ENCODE peak calls at places on chromosomes 2 and 18, in nine cellular contexts. S is ACHN; K is stimulated activated naive CD8-positive, alpha-beta T cell treated with anti-CD3 and anti-CD28 coated beads, Interleukin-15, amount 100 ng/mL, for 72 hours; L is HT1080; C is NCI-H226; B is D341Med; D is GM04504; A is iPS-NIHi11; X is activated effector memory CD4-positive, alpha-beta T cell treated with Interleukin-2 at 50 U/mL for 16 hours. J is an unnamed sample.
A peak's percentile ranks its signal among the peaks of the same experiment; 100 is the strongest.

GRCh38 chr2:121429927-121430511 is 100.7 kb upstream of the RNU4ATAC start:
- DNase-seq in D (no peak), B (no peak), L (no peak), X (no peak), C (no peak), A (no peak), K (no peak), S (no peak), J (no peak)

GRCh38 chr2:61272421-61273070 is 110.6 kb downstream of the C2orf74 start:
- DNase-seq in A (no peak), K (no peak), D (no peak), S (no peak), X (no peak), C (no peak), B (no peak), L (no peak), J (no peak)

GRCh38 chr18:3177902-3178687 is 41.7 kb downstream of the MYOM1 start:
- DNase-seq in B (no peak), S (no peak), A (no peak), L (no peak), C (no peak), X (no peak), K (no peak), D (peak; percentile 17), J (no peak)

GRCh38 chr2:86747708-86748627 is 27.9 kb downstream of the RMND5A start:
- DNase-seq in A (peak; percentile 40), K (peak; percentile 69), C (peak; percentile 26), D (peak; percentile 76), B (no peak), X (no peak), S (peak; percentile 26), L (peak; percentile 43), J (peak; percentile 22)

GRCh38 chr2:49210191-49210590 is 55.9 kb upstream of the FSHR start:
- DNase-seq in D (no peak), K (no peak), A (peak; percentile 54), L (no peak), C (no peak), S (no peak), B (no peak), X (no peak), J (no peak)

GRCh38 chr2:222290691-222291484 is 7.9 kb downstream of the PAX3 start:
- DNase-seq in S (no peak), C (no peak), B (peak; percentile 56), A (peak; percentile 79), D (peak; percentile 76), L (peak; percentile 41), K (no peak), X (no peak), J (no peak)

GRCh38 chr2:72146357-72147302 is 1.0 kb downstream of the CYP26B1 start:
- DNase-seq in C (no peak), L (no peak), A (no peak), B (peak; percentile 27), S (no peak), K (no peak), X (no peak), D (no peak), J (no peak)

GRCh38 chr2:133338224-133338623 is 230.0 kb downstream of the NCKAP5 start:
- DNase-seq in K (no peak), D (no peak), L (no peak), X (no peak), A (no peak), S (no peak), B (no peak), C (no peak), J (no peak)

GRCh38 chr2:26805241-26805676 is 19.4 kb downstream of the CENPA start:
- DNase-seq in B (no peak), A (no peak), K (no peak), S (peak; percentile 75), C (peak; percentile 94), D (peak; percentile 79), X (no peak), L (peak; percentile 95), J (no peak)

GRCh38 chr2:240346753-240347372 is 88.6 kb upstream of the GPC1 start:
- DNase-seq in D (no peak), A (no peak), X (no peak), S (no peak), K (no peak), B (no peak), C (no peak), L (no peak), J (no peak)

GRCh38 chr2:190344275-190344827 is 962 bp downstream of the INPP1 start:
- DNase-seq in D (no peak), K (no peak), S (peak; percentile 37), X (no peak), L (peak; percentile 54), C (no peak), A (peak; percentile 60), B (no peak), J (peak; percentile 58)

GRCh38 chr2:30358822-30359221 is 88.2 kb upstream of the LCLAT1 start:
- DNase-seq in B (no peak), S (no peak), A (no peak), K (no peak), D (no peak), X (no peak), C (no peak), L (no peak), J (no peak)

GRCh38 chr2:62407838-62408589 is 98.0 kb downstream of the TMEM17 start:
- DNase-seq in K (no peak), S (no peak), B (no peak), C (no peak), D (no peak), L (no peak), A (no peak), X (no peak), J (no peak)

GRCh38 chr2:25960920-25961319 is 21.4 kb downstream of the KIF3C start:
- DNase-seq in D (no peak), S (no peak), K (no peak), L (peak; percentile 93), X (no peak), A (no peak), B (no peak), C (peak; percentile 54), J (peak; percentile 93)

GRCh38 chr18:12460874-12461273 is 53.1 kb downstream of the PRELID3A start:
- DNase-seq in L (peak; percentile 5), B (no peak), X (no peak), A (no peak), S (no peak), K (no peak), D (no peak), C (no peak), J (peak; percentile 94)

GRCh38 chr2:70525032-70525431 is 28.6 kb downstream of the TGFA start:
- DNase-seq in L (peak; percentile 45), A (no peak), D (no peak), S (peak; percentile 93), C (peak; percentile 63), X (no peak), K (no peak), B (no peak), J (no peak)

GRCh38 chr2:168780671-168781071 is 21.8 kb upstream of the NOSTRIN start:
- DNase-seq in L (peak; percentile 8), K (no peak), S (no peak), B (no peak), D (no peak), C (peak; percentile 68), A (no peak), X (no peak), J (peak; percentile 93)

GRCh38 chr2:44166096-44166495 is 2.6 kb upstream of the PPM1B start:
- DNase-seq in A (no peak), X (no peak), C (no peak), K (no peak), L (no peak), B (no peak), S (no peak), D (no peak), J (no peak)

GRCh38 chr18:6569813-6570212 is 155.1 kb upstream of the L3MBTL4 start:
- DNase-seq in L (no peak), B (no peak), D (no peak), S (no peak), X (no peak), K (no peak), A (no peak), C (no peak), J (no peak)

GRCh38 chr2:224584111-224584764 is 925 bp downstream of the CUL3 start:
- DNase-seq in D (no peak), K (peak; percentile 38), C (no peak), B (peak; percentile 21), X (peak; percentile 11), L (peak; percentile 20), A (peak; percentile 8), S (peak; percentile 48), J (no peak)

GRCh38 chr18:67417864-67418523 is 98.5 kb downstream of the DSEL start:
- DNase-seq in L (peak; percentile 56), D (no peak), X (no peak), A (no peak), B (no peak), C (peak; percentile 51), K (peak; percentile 19), S (peak; percentile 78), J (peak; percentile 32)

GRCh38 chr2:44939074-44940052 is 2.1 kb upstream of the SIX3 start:
- DNase-seq in S (no peak), A (no peak), K (no peak), C (no peak), B (no peak), D (no peak), X (no peak), L (no peak), J (no peak)

GRCh38 chr18:57784034-57784815 is 18.9 kb downstream of the ATP8B1 start:
- DNase-seq in A (no peak), L (peak; percentile 62), S (peak; percentile 49), K (no peak), B (no peak), X (no peak), D (peak; percentile 43), C (peak; percentile 77), J (no peak)

GRCh38 chr2:146661494-146662096 is 1183.2 kb upstream of the ACVR2A start:
- DNase-seq in S (peak; percentile 69), L (peak; percentile 64), X (no peak), D (peak; percentile 12), C (no peak), K (no peak), B (peak; percentile 15), A (peak; percentile 25), J (peak; percentile 37)

GRCh38 chr18:23568265-23568664 is 18.0 kb downstream of the NPC1 start:
- DNase-seq in A (no peak), K (no peak), X (no peak), D (no peak), L (no peak), C (no peak), S (no peak), B (no peak), J (no peak)

GRCh38 chr2:30283931-30284565 is 52.7 kb downstream of the LBH start:
- DNase-seq in A (no peak), K (no peak), D (no peak), S (no peak), X (no peak), L (no peak), B (no peak), C (no peak), J (peak; percentile 63)

GRCh38 chr2:205453200-205453599 is 229.1 kb upstream of the NRP2 start:
- DNase-seq in A (no peak), C (no peak), L (no peak), B (no peak), X (no peak), D (no peak), S (no peak), K (no peak), J (no peak)

GRCh38 chr18:32714571-32715148 is 58.2 kb downstream of the KLHL14 start:
- DNase-seq in B (peak; percentile 73), A (peak; percentile 76), C (no peak), X (no peak), S (peak; percentile 65), K (peak; percentile 16), D (no peak), L (peak; percentile 82), J (peak; percentile 73)

GRCh38 chr2:231332388-231332787 is 63.1 kb upstream of the B3GNT7 start:
- DNase-seq in C (peak; percentile 28), K (no peak), X (no peak), L (peak; percentile 87), B (no peak), A (no peak), D (no peak), S (peak; percentile 30), J (no peak)

GRCh38 chr18:10145523-10145922 is 231.7 kb downstream of the VAPA start:
- DNase-seq in D (no peak), K (no peak), X (no peak), B (no peak), L (no peak), S (no peak), A (peak; percentile 29), C (no peak), J (no peak)

J was measured in dermis microvascular lymphatic vessel endothelial cell.